ENCODE peak calls at places on chromosomes 12 and 14, in four cellular contexts. J is EL, U is esophagus muscularis mucosa, V is iris pigment epithelial cell. R is an unnamed sample.

GRCh38 chr12:113333111-113333750 is 1.7 kb downstream of the SLC8B1 start:
- DNase-seq in U (no peak), J (no peak), V (no peak), R (no peak)

GRCh38 chr12:121441555-121441954 is 41.6 kb downstream of the RNF34 start:
- DNase-seq in V (no peak), U (no peak), J (no peak), R (no peak)

GRCh38 chr12:56007148-56007891 is 10.2 kb downstream of the SUOX start:
- DNase-seq in U (peak), J (peak), V (peak), R (peak)

GRCh38 chr12:41205070-41205715 is 17.1 kb downstream of the PDZRN4 start:
- DNase-seq in J (no peak), V (peak), U (no peak), R (no peak)

GRCh38 chr14:61561657-61562276 is 133.5 kb upstream of the HIF1A start:
- DNase-seq in J (peak), V (peak), U (no peak), R (peak)

GRCh38 chr14:57533214-57533613 is 39.6 kb upstream of the CCDC198 start:
- DNase-seq in J (peak), V (peak), U (no peak), R (no peak)

GRCh38 chr12:50725011-50725899 is 38.6 kb upstream of the ATF1 start:
- DNase-seq in U (no peak), V (peak), J (peak), R (peak)

GRCh38 chr12:14910090-14910915 is 24.6 kb upstream of the MGP start:
- DNase-seq in J (no peak), U (no peak), V (peak), R (peak)

GRCh38 chr14:77041837-77042557 is 13.5 kb upstream of the IRF2BPL start:
- DNase-seq in U (no peak), J (peak), V (peak), R (peak)

GRCh38 chr12:110023634-110024023 is 24.4 kb downstream of the ANKRD13A start:
- DNase-seq in U (no peak), V (no peak), J (no peak), R (no peak)

GRCh38 chr12:25463521-25463920 is 89.6 kb downstream of the LMNTD1 start:
- DNase-seq in U (peak), V (no peak), J (no peak), R (no peak)

GRCh38 chr14:99507860-99508640 is 26.8 kb downstream of the CCNK start:
- DNase-seq in J (no peak), V (no peak), U (no peak), R (no peak)

GRCh38 chr12:43653917-43654316 is 101.9 kb upstream of the ADAMTS20 start:
- DNase-seq in V (no peak), U (peak), J (no peak), R (no peak)

GRCh38 chr12:7716391-7716790 is 5.2 kb downstream of the DPPA3 start:
- DNase-seq in V (no peak), J (peak), U (no peak), R (no peak)

GRCh38 chr14:28406181-28406580 is 360.4 kb upstream of the FOXG1 start:
- DNase-seq in V (peak), J (no peak), U (no peak), R (no peak)

GRCh38 chr12:57896437-57897201 is 44.7 kb upstream of the ATP23 start:
- DNase-seq in V (peak), J (peak), U (no peak), R (peak)

GRCh38 chr12:127143020-127143419 is 1124.0 kb upstream of the TMEM132C start:
- DNase-seq in U (peak), V (no peak), J (no peak), R (no peak)

GRCh38 chr12:2125651-2126050 is 72.9 kb downstream of the CACNA1C start:
- DNase-seq in J (no peak), U (no peak), V (no peak), R (no peak)

GRCh38 chr14:73173092-73173735 is 36.9 kb downstream of the PSEN1 start:
- DNase-seq in V (peak), J (peak), U (no peak), R (peak)

GRCh38 chr14:31992051-31992450 is 85.1 kb upstream of the ARHGAP5 start:
- DNase-seq in J (peak), U (no peak), V (peak), R (peak)

GRCh38 chr12:114403044-114403689 is 2.8 kb downstream of the TBX5 start:
- DNase-seq in V (no peak), U (no peak), J (peak), R (no peak)

GRCh38 chr12:121778567-121779421 is 14.7 kb downstream of the RHOF start:
- DNase-seq in J (no peak), V (no peak), U (no peak), R (no peak)

GRCh38 chr14:60093606-60094005 is 1.9 kb downstream of the PCNX4 start:
- DNase-seq in J (no peak), V (peak), U (no peak), R (peak)

GRCh38 chr12:48883305-48884171 is 17.9 kb upstream of the RND1 start:
- DNase-seq in J (no peak), U (no peak), V (no peak), R (peak)

GRCh38 chr14:100594625-100594951 is 7.4 kb upstream of the BEGAIN start:
- DNase-seq in V (no peak), J (no peak), U (no peak), R (no peak)

GRCh38 chr14:104371031-104371430 is 208.5 kb upstream of the C14orf180 start:
- DNase-seq in J (no peak), V (no peak), U (no peak), R (no peak)

GRCh38 chr12:124569375-124570148 is 2.1 kb upstream of the NCOR2 start:
- DNase-seq in J (no peak), V (peak), U (no peak), R (no peak)

GRCh38 chr12:57196439-57196838 is 20.2 kb upstream of the NXPH4 start:
- DNase-seq in U (no peak), J (no peak), V (no peak), R (no peak)

GRCh38 chr12:59620326-59620725 is 24.5 kb downstream of the SLC16A7 start:
- DNase-seq in U (no peak), V (no peak), J (no peak), R (no peak)

GRCh38 chr14:89540830-89541470 is 123.9 kb upstream of the FOXN3 start:
- DNase-seq in U (peak), V (peak), J (peak), R (peak)

GRCh38 chr12:6952121-6952859 is 1.1 kb downstream of the PTPN6 start:
- DNase-seq in J (no peak), V (no peak), U (no peak), R (no peak)

GRCh38 chr12:123075092-123075491 is 75.8 kb downstream of the PITPNM2 start:
- DNase-seq in V (no peak), U (no peak), J (no peak), R (no peak)

GRCh38 chr14:51180577-51180976 is 59.5 kb upstream of the TMX1 start:
- DNase-seq in V (no peak), J (no peak), U (no peak), R (no peak)